ENCODE peak calls at places on chromosomes 16 and 17, in seven cellular contexts. H is CD8-positive, alpha-beta memory T cell; C is cardiac muscle cell; E is right lobe of liver; A is stomach; P is adrenal gland; L is tibial artery. N is an unnamed sample.

GRCh38 chr16:74448990-74449389 is 27.7 kb upstream of the CLEC18B start:
- DNase-seq in H (no peak), C (no peak), E (no peak), A (peak; percentile 41), P (peak; percentile 72), L (peak; percentile 86), N (peak; percentile 75)

GRCh38 chr16:56767018-56767417 is 37.1 kb downstream of the NUP93 start:
- DNase-seq in H (no peak), C (peak; percentile 72), E (no peak), A (no peak), P (no peak), L (no peak), N (no peak)

GRCh38 chr17:49992933-49993422 is 2.0 kb downstream of the DLX3 start:
- DNase-seq in H (no peak), C (no peak), E (no peak), A (no peak), P (no peak), L (no peak), N (no peak)

GRCh38 chr16:27801259-27801945 is 251.5 kb downstream of the KATNIP start:
- DNase-seq in H (no peak), C (no peak), E (no peak), A (no peak), P (no peak), L (no peak), N (no peak)

GRCh38 chr17:17523001-17523713 is 27.0 kb upstream of the RASD1 start:
- DNase-seq in H (no peak), C (no peak), E (no peak), A (peak; percentile 89), P (no peak), L (no peak), N (no peak)

GRCh38 chr16:17532338-17532995 is 61.7 kb upstream of the XYLT1 start:
- DNase-seq in H (no peak), C (no peak), E (no peak), A (no peak), P (no peak), L (no peak), N (no peak)

GRCh38 chr16:80006175-80006895 is 405.8 kb upstream of the MAF start:
- DNase-seq in H (no peak), C (no peak), E (no peak), A (no peak), P (no peak), L (no peak), N (peak; percentile 21)

GRCh38 chr17:5950871-5951270 is 119.3 kb upstream of the WSCD1 start:
- DNase-seq in H (no peak), C (no peak), E (no peak), A (no peak), P (no peak), L (no peak), N (no peak)

GRCh38 chr17:79942591-79943353 is 92.9 kb downstream of the TBC1D16 start:
- DNase-seq in H (peak; percentile 43), C (no peak), E (peak; percentile 50), A (no peak), P (peak; percentile 38), L (peak; percentile 19), N (no peak)

DNA sequence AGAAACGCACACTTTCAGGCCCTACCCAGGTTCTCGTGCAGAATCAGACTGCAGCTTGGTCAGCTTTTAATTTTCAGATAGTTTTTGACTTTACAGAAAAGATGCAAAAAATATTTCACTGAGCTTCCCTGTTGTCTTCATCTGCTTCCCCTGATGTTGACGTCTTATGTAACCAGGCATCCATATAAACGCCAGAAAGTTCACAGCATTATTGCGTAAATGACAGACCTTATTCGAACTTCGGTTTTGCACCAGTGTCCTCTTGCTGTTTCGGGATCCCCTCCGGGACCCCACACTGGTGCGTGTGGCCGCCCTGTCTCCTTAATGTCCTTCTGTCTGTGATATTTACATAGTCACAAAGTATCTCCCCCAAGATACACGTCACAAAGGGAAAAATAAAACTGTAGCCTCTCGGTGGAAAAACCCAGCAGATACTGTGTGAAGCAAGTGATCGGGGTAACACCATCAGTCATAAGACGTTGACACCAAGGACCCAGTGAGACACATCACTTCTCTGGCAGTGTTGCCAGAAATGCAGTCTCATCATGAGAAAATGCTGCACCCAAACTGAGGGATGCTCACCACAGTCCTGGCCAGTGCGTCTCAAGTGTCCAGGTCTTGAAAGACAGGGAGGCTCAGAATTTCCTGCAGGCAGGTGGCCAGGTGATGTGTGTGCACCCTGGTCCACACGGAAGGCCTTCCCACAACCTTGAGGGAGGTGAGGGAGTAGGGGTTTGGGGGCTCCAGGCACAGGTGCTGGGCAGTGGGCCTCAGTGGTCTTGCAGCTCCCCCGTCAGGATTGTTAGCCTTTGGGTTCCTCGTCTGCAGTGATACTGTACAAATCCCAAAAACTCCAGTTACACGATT is 4.3 kb downstream of the BANP start:
- DNase-seq in H (no peak), C (no peak), E (no peak), A (no peak), P (no peak), L (no peak), N (no peak)
- H3K4me1 ChIP-seq in H (peaks cover 71% of the 10 kb centered on the region), C (peaks cover 16% of the 10 kb centered on the region), E (peaks cover 15% of the 10 kb centered on the region), A (peaks cover 61% of the 10 kb centered on the region), P (peaks cover 8% of the 10 kb centered on the region), L (peaks cover 19% of the 10 kb centered on the region), N (peaks cover 18% of the 10 kb centered on the region)

DNA sequence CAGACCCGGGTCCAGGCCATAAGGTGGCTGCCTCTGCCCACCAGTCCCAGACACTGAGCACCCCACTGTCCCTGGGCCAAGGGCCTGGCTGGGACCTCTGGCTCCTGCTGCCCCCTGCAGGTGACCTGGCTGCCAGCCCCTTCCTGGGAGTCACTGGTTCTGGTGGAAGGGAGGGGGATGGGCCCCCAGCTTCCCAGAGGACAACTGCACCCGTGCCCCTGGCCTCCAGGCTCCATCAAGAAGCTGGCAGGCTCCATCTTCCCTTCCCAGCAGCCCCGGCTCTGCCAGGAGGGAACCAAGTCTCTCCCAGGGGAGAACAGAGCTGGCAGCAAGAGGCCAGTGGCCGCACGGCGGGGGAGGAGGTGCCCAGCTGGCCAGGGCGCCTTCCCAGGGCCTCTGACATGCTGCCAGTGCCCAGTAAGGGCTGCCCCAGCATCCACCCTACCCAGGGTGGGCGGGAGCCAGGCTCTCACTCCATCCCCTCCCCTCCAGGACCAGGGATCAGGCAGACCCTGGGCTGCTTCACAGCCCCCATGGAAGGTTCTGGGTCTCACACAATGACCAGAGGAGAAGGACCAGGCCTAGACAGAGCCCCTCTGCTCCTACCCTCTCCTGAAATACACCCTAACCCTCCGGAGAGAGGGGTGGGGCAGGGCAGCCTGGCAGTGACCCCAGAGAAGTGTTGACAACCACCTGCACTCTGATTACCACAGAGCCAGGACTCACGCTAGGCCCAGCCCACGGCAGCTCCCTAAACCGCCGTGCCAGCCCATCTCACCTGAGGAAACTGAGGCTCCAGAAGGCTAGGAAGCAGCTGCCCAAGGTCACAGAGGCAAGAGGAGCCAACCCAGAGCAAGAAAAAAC is 3.6 kb downstream of the CLUH start:
- DNase-seq in H (no peak), C (peak; percentile 67), E (peak; percentile 83), A (peak; percentile 60), P (peak; percentile 90), L (peak; percentile 58), N (no peak)
- H3K4me1 ChIP-seq in H (peaks cover 29% of the 10 kb centered on the region), C (peaks cover 34% of the 10 kb centered on the region), E (peaks cover 33% of the 10 kb centered on the region), A (peaks cover 66% of the 10 kb centered on the region), P (peaks cover 82% of the 10 kb centered on the region), L (peaks cover 50% of the 10 kb centered on the region), N (peaks cover 25% of the 10 kb centered on the region)

GRCh38 chr16:4328580-4329353 is 12.9 kb downstream of the GLIS2 start:
- DNase-seq in H (no peak), C (peak; percentile 66), E (no peak), A (no peak), P (peak; percentile 57), L (no peak), N (no peak)
- H3K4me1 ChIP-seq in H (peaks cover 6% of the 10 kb centered on the region), C (peaks cover 30% of the 10 kb centered on the region), E (peaks cover 9% of the 10 kb centered on the region), A (peaks cover 57% of the 10 kb centered on the region), P (peaks cover 39% of the 10 kb centered on the region), L (peaks cover 60% of the 10 kb centered on the region), N (peaks cover 4% of the 10 kb centered on the region)

DNA sequence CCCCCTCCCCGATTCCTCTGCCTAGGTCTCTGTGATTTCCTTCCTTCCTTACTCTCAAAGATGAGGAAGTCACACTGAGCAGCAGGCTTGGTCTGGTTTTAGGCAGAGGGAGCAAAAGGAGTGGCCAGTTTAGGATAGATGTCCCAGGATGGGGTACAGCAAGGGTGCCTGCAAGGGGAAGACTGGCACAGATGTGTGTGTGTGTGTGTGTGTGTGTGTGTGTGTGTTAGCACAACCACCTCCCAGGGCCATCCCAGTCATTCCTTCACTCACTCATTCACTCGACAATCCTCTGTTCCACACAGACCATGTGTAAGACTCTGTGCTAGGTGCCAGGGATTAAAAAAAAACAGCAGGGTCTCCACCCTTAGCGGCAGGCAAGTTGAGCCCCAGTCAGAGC is 35.9 kb downstream of the TMEM132E start:
- DNase-seq in H (no peak), C (no peak), E (no peak), A (no peak), P (no peak), L (no peak), N (no peak)
- H3K4me1 ChIP-seq in H (no peaks in the 10 kb centered on the region), C (peaks cover 24% of the 10 kb centered on the region), E (no peaks in the 10 kb centered on the region), A (no peaks in the 10 kb centered on the region), P (no peaks in the 10 kb centered on the region), L (no peaks in the 10 kb centered on the region), N (no peaks in the 10 kb centered on the region)

GRCh38 chr16:89035013-89035697 is 58.1 kb upstream of the CBFA2T3 start:
- DNase-seq in H (peak; percentile 17), C (no peak), E (peak; percentile 22), A (no peak), P (no peak), L (no peak), N (no peak)
- H3K4me1 ChIP-seq in H (peaks cover 29% of the 10 kb centered on the region), C (no peaks in the 10 kb centered on the region), E (no peaks in the 10 kb centered on the region), A (no peaks in the 10 kb centered on the region), P (no peaks in the 10 kb centered on the region), L (no peaks in the 10 kb centered on the region), N (no peaks in the 10 kb centered on the region)

GRCh38 chr17:45317113-45317820 is 447 bp upstream of the MAP3K14 start:
- DNase-seq in H (peak; percentile 100), C (peak; percentile 100), E (peak; percentile 100), A (peak; percentile 100), P (peak; percentile 100), L (peak; percentile 100), N (peak; percentile 100)
- H3K4me1 ChIP-seq in H (peaks cover 87% of the 10 kb centered on the region), C (peaks cover 15% of the 10 kb centered on the region), E (peaks cover 35% of the 10 kb centered on the region), A (peaks cover 69% of the 10 kb centered on the region), P (peaks cover 47% of the 10 kb centered on the region), L (peaks cover 45% of the 10 kb centered on the region), N (peaks cover 38% of the 10 kb centered on the region)

GRCh38 chr17:37713028-37713431 is 31.8 kb downstream of the HNF1B start:
- DNase-seq in H (no peak), C (no peak), E (peak; percentile 66), A (peak; percentile 65), P (no peak), L (no peak), N (no peak)

GRCh38 chr17:37710344-37710886 is 34.4 kb downstream of the HNF1B start:
- DNase-seq in H (no peak), C (no peak), E (peak; percentile 73), A (peak; percentile 99), P (no peak), L (peak; percentile 28), N (peak; percentile 96)

GRCh38 chr17:37713624-37714023 is 31.2 kb downstream of the HNF1B start:
- DNase-seq in H (no peak), C (no peak), E (no peak), A (no peak), P (no peak), L (no peak), N (no peak)

GRCh38 chr17:37708616-37709212 is 36.1 kb downstream of the HNF1B start:
- DNase-seq in H (no peak), C (no peak), E (peak; percentile 78), A (peak; percentile 74), P (no peak), L (no peak), N (peak; percentile 76)

DNA sequence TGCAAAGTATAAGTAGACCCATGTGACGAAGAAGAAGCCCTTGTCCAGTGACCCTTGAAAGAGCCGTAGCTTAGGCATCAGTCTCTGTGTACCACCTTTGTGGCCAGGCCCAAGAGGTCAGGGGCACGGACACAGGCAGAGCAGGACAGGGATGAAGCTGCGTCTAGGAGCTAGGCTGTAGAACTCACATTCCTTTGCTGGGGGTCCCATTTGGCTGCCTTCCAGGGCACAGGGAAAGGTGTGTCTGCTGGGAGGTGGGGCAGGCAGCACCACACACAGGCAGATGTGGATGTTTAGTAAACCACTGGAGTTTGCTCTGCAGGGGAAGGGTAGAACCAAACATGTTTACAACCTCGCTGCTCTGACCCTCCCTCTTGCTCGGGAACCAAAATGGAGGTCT is 33.7 kb downstream of the HNF1B start:
- DNase-seq in H (no peak), C (no peak), E (no peak), A (no peak), P (no peak), L (no peak), N (no peak)
- H3K4me1 ChIP-seq in H (no peaks in the 10 kb centered on the region), C (no peaks in the 10 kb centered on the region), E (peaks cover 58% of the 10 kb centered on the region), A (peaks cover 48% of the 10 kb centered on the region), P (no peaks in the 10 kb centered on the region), L (no peaks in the 10 kb centered on the region), N (no peaks in the 10 kb centered on the region)

N was measured in colonic mucosa.